ENCODE peak calls at places on chromosomes 6 and 20, in seven cellular contexts. A, D, T, W, G, O and K are unnamed samples.
A peak's percentile ranks its signal among the peaks of the same experiment; 100 is the strongest.

GRCh38 chr20:63125893-63126601 is 89.9 kb downstream of the YTHDF1 start:
- DNase-seq in A (no peak), D (no peak), T (peak; percentile 1), W (no peak), G (no peak), O (no peak), K (no peak)

GRCh38 chr6:79048611-79049010 is 29.4 kb downstream of the PHIP start:
- DNase-seq in A (no peak), D (peak; percentile 27), T (no peak), W (no peak), G (no peak), O (no peak), K (no peak)

GRCh38 chr6:75488026-75488425 is 5.6 kb downstream of the FILIP1 start:
- DNase-seq in A (no peak), D (peak; percentile 62), T (no peak), W (no peak), G (no peak), O (no peak), K (no peak)

GRCh38 chr20:63060057-63060991 is 53.6 kb upstream of the BHLHE23 start:
- DNase-seq in A (peak; percentile 5), D (peak; percentile 46), T (no peak), W (no peak), G (no peak), O (no peak), K (no peak)

GRCh38 chr6:10529231-10529801 is 8.2 kb downstream of the GCNT2 start:
- DNase-seq in A (peak; percentile 57), D (no peak), T (no peak), W (no peak), G (no peak), O (no peak), K (no peak)

GRCh38 chr20:2741463-2741862 is 48.9 kb downstream of the EBF4 start:
- DNase-seq in A (no peak), D (no peak), T (no peak), W (no peak), G (no peak), O (no peak), K (peak; percentile 59)

GRCh38 chr20:55057779-55058415 is 582.5 kb downstream of the DOK5 start:
- DNase-seq in A (no peak), D (no peak), T (no peak), W (no peak), G (no peak), O (no peak), K (no peak)

GRCh38 chr6:5671162-5671561 is 335.6 kb downstream of the NRN1 start:
- DNase-seq in A (no peak), D (peak; percentile 61), T (no peak), W (no peak), G (peak; percentile 10), O (peak; percentile 56), K (no peak)

GRCh38 chr20:7773511-7773910 is 166.7 kb downstream of the HAO1 start:
- DNase-seq in A (no peak), D (no peak), T (no peak), W (no peak), G (no peak), O (no peak), K (no peak)

GRCh38 chr20:49663112-49663511 is 50.6 kb downstream of the B4GALT5 start:
- DNase-seq in A (no peak), D (no peak), T (no peak), W (no peak), G (no peak), O (no peak), K (no peak)

GRCh38 chr6:37713529-37714119 is 15.9 kb upstream of the MDGA1 start:
- DNase-seq in A (no peak), D (peak; percentile 80), T (no peak), W (no peak), G (no peak), O (no peak), K (no peak)

GRCh38 chr6:152635949-152636674 is 1.1 kb downstream of the SYNE1 start:
- DNase-seq in A (peak; percentile 12), D (peak; percentile 34), T (peak; percentile 37), W (peak; percentile 63), G (no peak), O (peak; percentile 22), K (no peak)

GRCh38 chr6:53282741-53283140 is 66.0 kb downstream of the ELOVL5 start:
- DNase-seq in A (no peak), D (peak; percentile 61), T (no peak), W (no peak), G (no peak), O (no peak), K (no peak)

GRCh38 chr20:53949319-53949839 is 121.0 kb downstream of the BCAS1 start:
- DNase-seq in A (peak; percentile 17), D (peak; percentile 94), T (no peak), W (no peak), G (no peak), O (peak; percentile 40), K (peak; percentile 66)

GRCh38 chr20:32823737-32824588 is 4.2 kb downstream of the MAPRE1 start:
- DNase-seq in A (no peak), D (peak; percentile 67), T (no peak), W (no peak), G (no peak), O (no peak), K (no peak)

GRCh38 chr6:69917834-69918233 is 51.5 kb downstream of the COL19A1 start:
- DNase-seq in A (no peak), D (peak; percentile 28), T (no peak), W (no peak), G (no peak), O (peak; percentile 3), K (no peak)

GRCh38 chr20:41532935-41533334 is 85.2 kb downstream of the CHD6 start:
- DNase-seq in A (no peak), D (no peak), T (no peak), W (no peak), G (no peak), O (no peak), K (no peak)

GRCh38 chr6:90226257-90226656 is 70.4 kb downstream of the BACH2 start:
- DNase-seq in A (no peak), D (peak; percentile 5), T (no peak), W (no peak), G (no peak), O (no peak), K (no peak)

GRCh38 chr6:170529839-170530520 is 23.1 kb downstream of the PSMB1 start:
- DNase-seq in A (peak; percentile 81), D (peak; percentile 75), T (peak; percentile 82), W (peak; percentile 80), G (peak; percentile 82), O (peak; percentile 72), K (peak; percentile 63)

GRCh38 chr6:11761744-11762620 is 16.6 kb downstream of the ADTRP start:
- DNase-seq in A (no peak), D (no peak), T (no peak), W (no peak), G (no peak), O (no peak), K (no peak)

GRCh38 chr6:56541736-56542366 is 100.8 kb downstream of the DST start:
- DNase-seq in A (no peak), D (no peak), T (no peak), W (no peak), G (no peak), O (no peak), K (no peak)

GRCh38 chr6:28001351-28001750 is 44.3 kb downstream of the OR2B6 start:
- DNase-seq in A (no peak), D (no peak), T (no peak), W (no peak), G (no peak), O (no peak), K (no peak)

GRCh38 chr6:84685983-84686584 is 78.3 kb downstream of the TBX18 start:
- DNase-seq in A (no peak), D (no peak), T (no peak), W (no peak), G (no peak), O (no peak), K (no peak)

GRCh38 chr6:99349620-99350141 is at the start of gene FAXC:
- DNase-seq in A (peak; percentile 75), D (peak; percentile 3), T (peak; percentile 63), W (peak; percentile 22), G (no peak), O (peak; percentile 63), K (no peak)
- TF ChIP-seq CTCF in A (peak; percentile 17), D (no peak), T (no peak), W (no peak), G (no peak), O (no peak), K (no peak)

DNA sequence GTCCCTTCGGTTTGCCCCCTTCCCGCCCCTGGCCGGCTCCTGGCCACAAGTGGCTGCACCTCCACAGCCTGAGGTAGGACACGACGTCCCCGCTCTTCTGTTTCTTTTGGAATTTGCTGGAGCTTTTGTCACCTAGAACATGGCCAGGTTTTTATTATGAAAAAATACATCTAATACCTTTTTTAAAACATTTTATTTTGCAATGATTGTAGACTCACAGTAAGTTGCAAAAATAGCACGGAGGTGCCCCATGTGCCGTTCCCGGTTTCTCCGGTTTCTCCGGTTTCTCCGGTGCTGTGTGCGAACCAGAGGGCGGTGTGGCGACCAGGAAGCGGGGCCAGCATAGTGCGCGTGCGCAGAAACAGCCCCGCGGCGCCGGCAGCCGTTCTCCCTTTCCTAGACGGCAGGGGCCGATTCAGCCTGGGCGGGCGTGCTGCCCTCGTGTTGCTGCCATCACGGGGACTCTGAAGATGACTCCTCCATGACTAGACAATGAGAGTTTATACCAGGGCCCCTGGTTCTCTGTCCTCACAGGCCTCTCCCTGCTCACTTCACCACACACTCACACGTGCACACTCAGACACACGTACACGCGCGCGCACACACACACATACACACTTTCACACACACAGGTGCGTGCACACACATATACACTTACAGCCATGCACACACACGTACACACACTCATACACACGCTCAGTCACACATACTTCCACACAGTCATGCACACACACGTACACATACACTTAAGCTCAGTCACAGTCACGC is 102.1 kb downstream of the TMEM242 start:
- DNase-seq in A (peak; percentile 97), D (peak; percentile 70), T (peak; percentile 82), W (peak; percentile 75), G (peak; percentile 46), O (peak; percentile 88), K (peak; percentile 72)
- TF ChIP-seq CTCF in A (no peak), D (peak; percentile 29), T (no peak), W (no peak), G (peak; percentile 16), O (no peak), K (no peak)

GRCh38 chr20:9093203-9093962 is 24.5 kb downstream of the PLCB4 start:
- DNase-seq in A (no peak), D (peak; percentile 50), T (peak; percentile 44), W (no peak), G (no peak), O (no peak), K (no peak)
- TF ChIP-seq CTCF in A (no peak), D (no peak), T (no peak), W (no peak), G (no peak), O (no peak), K (no peak)

GRCh38 chr20:19780261-19780660 is 22.2 kb downstream of the RIN2 start:
- DNase-seq in A (no peak), D (no peak), T (no peak), W (no peak), G (no peak), O (no peak), K (no peak)

GRCh38 chr20:19782669-19783068 is 24.6 kb downstream of the RIN2 start:
- DNase-seq in A (no peak), D (no peak), T (no peak), W (no peak), G (no peak), O (no peak), K (no peak)

GRCh38 chr20:19783966-19784401 is 25.9 kb downstream of the RIN2 start:
- DNase-seq in A (peak; percentile 30), D (peak; percentile 76), T (no peak), W (no peak), G (no peak), O (no peak), K (no peak)

GRCh38 chr20:19779634-19780033 is 21.6 kb downstream of the RIN2 start:
- DNase-seq in A (no peak), D (no peak), T (no peak), W (no peak), G (no peak), O (no peak), K (no peak)

GRCh38 chr20:19781235-19781634 is 23.2 kb downstream of the RIN2 start:
- DNase-seq in A (no peak), D (no peak), T (no peak), W (no peak), G (no peak), O (no peak), K (no peak)
- TF ChIP-seq CTCF in A (no peak), D (no peak), T (no peak), W (no peak), G (no peak), O (no peak), K (no peak)